ENCODE peak calls at places on chromosome 21, in seven cellular contexts. R is GM12865, O is NCI-H146, U is iPS-NIHi11, W is astrocyte of the hippocampus, J is A549, I is AG04450. B is an unnamed sample.
A peak's percentile ranks its signal among the peaks of the same experiment; 100 is the strongest.

GRCh38 chr21:16517380-16517779 is 787.6 kb downstream of the USP25 start:
- DNase-seq in R (no peak), O (no peak), U (no peak), I (no peak), J (no peak), W (no peak), B (no peak)

GRCh38 chr21:44926364-44927101 is 5.8 kb upstream of the ITGB2 start:
- DNase-seq in J (no peak), U (no peak), I (no peak), W (peak; percentile 47), R (peak; percentile 43), O (no peak), B (no peak)

GRCh38 chr21:41410361-41410760 is 15.7 kb upstream of the MX1 start:
- DNase-seq in O (no peak), R (no peak), W (peak; percentile 53), J (no peak), I (no peak), U (no peak), B (no peak)

GRCh38 chr21:44671911-44672310 is 5.2 kb upstream of the KRTAP12-2 start:
- DNase-seq in O (no peak), J (no peak), R (no peak), I (no peak), U (no peak), W (no peak), B (no peak)

GRCh38 chr21:36260030-36260787 is 59.8 kb upstream of the MORC3 start:
- DNase-seq in O (no peak), R (peak; percentile 71), J (peak; percentile 40), U (peak; percentile 56), W (peak; percentile 86), I (peak; percentile 36), B (peak; percentile 87)

GRCh38 chr21:33313183-33313582 is 11.6 kb upstream of the IFNAR1 start:
- DNase-seq in U (no peak), O (no peak), I (no peak), R (peak; percentile 44), W (no peak), J (no peak), B (peak; percentile 66)

GRCh38 chr21:37370152-37371040 is 3.8 kb downstream of the DYRK1A start:
- DNase-seq in J (no peak), O (no peak), I (no peak), U (no peak), R (peak; percentile 76), W (no peak), B (peak; percentile 85)

GRCh38 chr21:16218682-16219343 is 489.0 kb downstream of the USP25 start:
- DNase-seq in U (no peak), O (no peak), R (no peak), W (no peak), I (no peak), J (no peak), B (no peak)

GRCh38 chr21:38434913-38435533 is 63.3 kb downstream of the ERG start:
- DNase-seq in I (peak; percentile 10), O (no peak), J (no peak), W (peak; percentile 79), R (no peak), U (no peak), B (no peak)

GRCh38 chr21:26126168-26126553 is 44.4 kb downstream of the APP start:
- DNase-seq in W (no peak), R (no peak), I (no peak), U (no peak), J (no peak), O (no peak), B (no peak)

GRCh38 chr21:44656868-44657267 is 864 bp upstream of the KRTAP12-3 start:
- DNase-seq in O (no peak), J (no peak), R (no peak), U (no peak), I (no peak), W (no peak), B (no peak)

GRCh38 chr21:42341776-42342542 is 8.8 kb downstream of the TFF2 start:
- DNase-seq in J (no peak), U (no peak), W (no peak), I (no peak), R (no peak), O (peak; percentile 18), B (no peak)

GRCh38 chr21:22019766-22020165 is 1021.6 kb downstream of the NCAM2 start:
- DNase-seq in W (no peak), R (no peak), J (no peak), O (no peak), I (no peak), U (no peak), B (no peak)

GRCh38 chr21:35426484-35426883 is 377.4 kb upstream of the RUNX1 start:
- DNase-seq in R (no peak), O (no peak), U (peak; percentile 17), J (no peak), I (no peak), W (no peak), B (no peak)

GRCh38 chr21:42105916-42106315 is 34.8 kb downstream of the UMODL1 start:
- DNase-seq in W (no peak), J (no peak), U (no peak), R (no peak), I (no peak), O (no peak), B (no peak)

GRCh38 chr21:39016740-39017315 is 166.4 kb downstream of the PSMG1 start:
- DNase-seq in I (no peak), J (no peak), W (no peak), O (no peak), U (no peak), R (peak; percentile 74), B (peak; percentile 63)

GRCh38 chr21:45970674-45971486 is 10.7 kb upstream of the COL6A1 start:
- DNase-seq in J (peak; percentile 17), I (no peak), O (no peak), U (peak; percentile 90), W (peak; percentile 77), R (no peak), B (peak; percentile 33)

GRCh38 chr21:42306366-42307035 is 8.7 kb downstream of the TFF3 start:
- DNase-seq in J (no peak), O (peak; percentile 89), W (no peak), U (no peak), I (no peak), R (no peak), B (no peak)

GRCh38 chr21:44601596-44602473 is 1.4 kb downstream of the KRTAP10-7 start:
- DNase-seq in J (no peak), O (peak; percentile 24), I (no peak), W (no peak), R (no peak), U (no peak), B (no peak)

GRCh38 chr21:29221259-29221744 is 77.4 kb upstream of the BACH1 start:
- DNase-seq in R (no peak), I (peak; percentile 77), U (no peak), W (peak; percentile 83), J (no peak), O (peak; percentile 12), B (no peak)

GRCh38 chr21:38894899-38895298 is 89.2 kb downstream of the ETS2 start:
- DNase-seq in U (no peak), W (no peak), J (no peak), O (no peak), I (no peak), R (no peak), B (no peak)

GRCh38 chr21:35611752-35612151 is 448.6 kb downstream of the SETD4 start:
- DNase-seq in R (no peak), W (no peak), I (no peak), O (no peak), J (no peak), U (no peak), B (no peak)

GRCh38 chr21:45484318-45484717 is 57.9 kb downstream of the SLC19A1 start:
- DNase-seq in W (no peak), J (no peak), I (no peak), U (no peak), O (no peak), R (no peak), B (no peak)

GRCh38 chr21:25583370-25584133 is 23.7 kb downstream of the MRPL39 start:
- DNase-seq in U (no peak), I (no peak), W (no peak), J (no peak), R (peak; percentile 28), O (no peak), B (no peak)

GRCh38 chr21:42207426-42207825 is 11.5 kb upstream of the ABCG1 start:
- DNase-seq in O (no peak), U (no peak), J (no peak), W (no peak), I (no peak), R (no peak), B (no peak)

GRCh38 chr21:36994501-36995189 is 11.9 kb upstream of the RIPPLY3 start:
- DNase-seq in U (no peak), W (peak; percentile 19), I (no peak), O (no peak), R (no peak), J (no peak), B (no peak)

GRCh38 chr21:33425825-33426224 is 22.6 kb downstream of the IFNGR2 start:
- DNase-seq in R (no peak), O (no peak), I (no peak), W (no peak), J (no peak), U (no peak), B (no peak)

GRCh38 chr21:42163511-42163863 is 55.5 kb upstream of the ABCG1 start:
- DNase-seq in R (no peak), W (no peak), J (no peak), U (no peak), O (no peak), I (no peak), B (no peak)

GRCh38 chr21:19607983-19608668 is 1204.5 kb upstream of the TMPRSS15 start:
- DNase-seq in R (no peak), O (peak; percentile 4), I (no peak), W (no peak), J (no peak), U (no peak), B (no peak)

GRCh38 chr21:14962217-14962616 is 102.6 kb downstream of the NRIP1 start:
- DNase-seq in U (no peak), W (no peak), J (no peak), I (no peak), R (no peak), O (no peak), B (no peak)

GRCh38 chr21:44295163-44295601 is 4.7 kb upstream of the PFKL start:
- DNase-seq in R (no peak), U (no peak), I (no peak), J (no peak), O (peak; percentile 33), W (no peak), B (no peak)

GRCh38 chr21:44366586-44367211 is 13.3 kb downstream of the TRPM2 start:
- DNase-seq in I (no peak), R (no peak), J (no peak), W (no peak), U (no peak), O (no peak), B (no peak)

GRCh38 chr21:41247561-41247968 is 69.0 kb upstream of the FAM3B start:
- DNase-seq in I (peak; percentile 46), J (no peak), R (no peak), O (no peak), W (peak; percentile 94), U (no peak), B (no peak)

GRCh38 chr21:15436031-15436430 is 293.8 kb upstream of the USP25 start:
- DNase-seq in J (no peak), O (no peak), R (no peak), U (no peak), W (no peak), I (no peak), B (no peak)

GRCh38 chr21:36747815-36748381 is 49.0 kb downstream of the SIM2 start:
- DNase-seq in W (peak; percentile 90), I (no peak), U (peak; percentile 97), O (no peak), J (no peak), R (no peak), B (no peak)

GRCh38 chr21:31566611-31567010 is 92.9 kb upstream of the SOD1 start:
- DNase-seq in I (no peak), R (no peak), W (no peak), O (no peak), U (no peak), J (no peak), B (no peak)